ENCODE peak calls at places on chromosomes 7 and 10, in five cellular contexts. M is HepG2, A is H1, I is NT2/D1, L is GM12878. U is an unnamed sample.

GRCh38 chr7:135672560-135673359 is 10.4 kb downstream of the STMP1 start:
- DNase-seq in A (no peak), L (no peak), I (peak), M (peak), U (peak)

GRCh38 chr7:47435889-47436312 is 146.0 kb downstream of the TNS3 start:
- DNase-seq in I (peak), L (no peak), M (peak), A (peak), U (peak)

GRCh38 chr7:133313575-133313974 is 60.7 kb downstream of the EXOC4 start:
- DNase-seq in M (no peak), I (no peak), A (no peak), L (no peak), U (no peak)

GRCh38 chr7:148944935-148945934 is 61.1 kb upstream of the EZH2 start:
- DNase-seq in M (no peak), A (no peak), L (no peak), I (no peak), U (no peak)

GRCh38 chr7:105219771-105220160 is 169.0 kb downstream of the SRPK2 start:
- DNase-seq in M (no peak), A (no peak), I (no peak), L (no peak), U (no peak)

GRCh38 chr10:101829561-101830315 is 11.5 kb upstream of the OGA start:
- DNase-seq in A (no peak), L (no peak), M (no peak), I (no peak), U (peak)

GRCh38 chr10:47340613-47341170 is 7.5 kb upstream of the RBP3 start:
- DNase-seq in A (peak), L (peak), M (peak), I (peak), U (peak)

GRCh38 chr7:80428161-80429054 is 83.5 kb downstream of the GNAT3 start:
- DNase-seq in I (peak), M (peak), L (no peak), A (no peak), U (peak)

GRCh38 chr7:16409777-16410176 is 11.6 kb downstream of the CRPPA start:
- DNase-seq in L (no peak), I (no peak), M (no peak), A (no peak), U (no peak)

GRCh38 chr10:389391-389790 is 254.1 kb downstream of the ZMYND11 start:
- DNase-seq in L (no peak), M (no peak), A (no peak), I (no peak), U (no peak)

GRCh38 chr10:83806716-83807115 is 332.6 kb upstream of the GHITM start:
- DNase-seq in L (no peak), I (no peak), A (no peak), M (no peak), U (no peak)

GRCh38 chr7:87474533-87475358 is 734 bp downstream of the ABCB4 start:
- DNase-seq in A (no peak), M (no peak), I (no peak), L (peak), U (peak)

GRCh38 chr7:139482662-139483466 is 609 bp downstream of the KLRG2 start:
- DNase-seq in L (no peak), M (no peak), A (no peak), I (no peak), U (peak)

GRCh38 chr10:60286436-60287023 is 103.1 kb downstream of the ANK3 start:
- DNase-seq in I (no peak), L (no peak), A (no peak), M (no peak), U (no peak)

GRCh38 chr10:30384791-30385201 is 35.7 kb upstream of the MTPAP start:
- DNase-seq in A (no peak), L (no peak), I (no peak), M (peak), U (no peak)

GRCh38 chr7:86947956-86948355 is 111.5 kb downstream of the ELAPOR2 start:
- DNase-seq in A (no peak), I (no peak), M (peak), L (no peak), U (no peak)

DNA sequence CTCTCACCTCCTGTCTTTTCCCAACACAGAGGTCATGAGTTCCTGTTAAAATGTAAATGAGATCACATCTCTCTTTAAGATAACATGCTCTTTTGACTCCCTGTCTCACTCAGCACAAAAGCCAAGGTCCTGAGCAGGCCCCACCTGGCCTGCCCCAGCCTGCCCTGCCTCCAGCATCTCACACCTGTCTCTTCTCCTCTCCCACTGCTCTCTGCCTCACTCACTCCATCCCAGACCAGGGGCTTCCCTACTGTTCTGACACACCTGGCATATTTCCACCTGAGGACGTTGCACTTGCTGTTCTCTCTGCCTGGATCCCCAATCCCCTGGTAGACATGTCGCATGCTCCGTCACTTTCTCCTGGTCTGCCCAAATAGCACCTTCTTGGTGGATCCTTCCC is 285.0 kb upstream of the ZMIZ1 start:
- DNase-seq in A (no peak), M (no peak), L (no peak), I (no peak), U (no peak)
- TF ChIP-seq SUZ12 in A (no peak), M (no peak), L (no peak), I (no peak), U (no peak)

DNA sequence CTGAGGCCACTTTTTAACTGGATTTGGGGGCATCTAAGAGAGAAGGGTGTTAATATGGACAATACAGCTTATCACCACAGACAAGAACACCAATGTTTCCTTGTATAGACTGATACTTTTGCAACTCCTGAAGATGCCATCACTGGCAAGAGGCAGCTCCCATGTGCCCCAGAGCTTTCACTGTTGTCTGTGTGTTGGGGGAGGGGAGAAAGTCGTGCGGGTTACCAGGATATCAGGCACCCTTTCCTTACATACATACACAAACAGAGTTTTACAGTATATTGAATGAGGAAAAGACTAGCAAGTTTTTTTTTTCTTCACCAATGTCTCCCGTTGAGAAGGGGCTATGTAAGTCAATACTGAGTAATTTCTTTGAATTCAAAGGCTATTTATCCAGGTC is 4.1 kb upstream of the DLX6 start:
- DNase-seq in I (no peak), L (no peak), M (no peak), A (no peak), U (no peak)
- TF ChIP-seq SUZ12 in I (no peak), L (no peak), M (no peak), A (no peak), U (no peak)

GRCh38 chr10:23399701-23400144 is 39.2 kb upstream of the OTUD1 start:
- DNase-seq in M (peak), L (no peak), A (no peak), I (no peak), U (no peak)
- TF ChIP-seq SUZ12 in M (no peak), L (no peak), A (no peak), I (no peak), U (no peak)

GRCh38 chr7:20786049-20786412 is 655 bp downstream of the SP8 start:
- DNase-seq in L (no peak), I (no peak), A (no peak), M (no peak), U (no peak)

GRCh38 chr7:20784311-20785210 is 2.1 kb downstream of the SP8 start:
- DNase-seq in I (no peak), L (no peak), A (no peak), M (no peak), U (peak)

GRCh38 chr7:20786779-20787651 is at the start of gene SP8:
- DNase-seq in A (no peak), I (no peak), M (peak), L (no peak), U (peak)

GRCh38 chr7:20786421-20786778 is 286 bp downstream of the SP8 start:
- DNase-seq in M (no peak), A (no peak), L (no peak), I (no peak), U (peak)

DNA sequence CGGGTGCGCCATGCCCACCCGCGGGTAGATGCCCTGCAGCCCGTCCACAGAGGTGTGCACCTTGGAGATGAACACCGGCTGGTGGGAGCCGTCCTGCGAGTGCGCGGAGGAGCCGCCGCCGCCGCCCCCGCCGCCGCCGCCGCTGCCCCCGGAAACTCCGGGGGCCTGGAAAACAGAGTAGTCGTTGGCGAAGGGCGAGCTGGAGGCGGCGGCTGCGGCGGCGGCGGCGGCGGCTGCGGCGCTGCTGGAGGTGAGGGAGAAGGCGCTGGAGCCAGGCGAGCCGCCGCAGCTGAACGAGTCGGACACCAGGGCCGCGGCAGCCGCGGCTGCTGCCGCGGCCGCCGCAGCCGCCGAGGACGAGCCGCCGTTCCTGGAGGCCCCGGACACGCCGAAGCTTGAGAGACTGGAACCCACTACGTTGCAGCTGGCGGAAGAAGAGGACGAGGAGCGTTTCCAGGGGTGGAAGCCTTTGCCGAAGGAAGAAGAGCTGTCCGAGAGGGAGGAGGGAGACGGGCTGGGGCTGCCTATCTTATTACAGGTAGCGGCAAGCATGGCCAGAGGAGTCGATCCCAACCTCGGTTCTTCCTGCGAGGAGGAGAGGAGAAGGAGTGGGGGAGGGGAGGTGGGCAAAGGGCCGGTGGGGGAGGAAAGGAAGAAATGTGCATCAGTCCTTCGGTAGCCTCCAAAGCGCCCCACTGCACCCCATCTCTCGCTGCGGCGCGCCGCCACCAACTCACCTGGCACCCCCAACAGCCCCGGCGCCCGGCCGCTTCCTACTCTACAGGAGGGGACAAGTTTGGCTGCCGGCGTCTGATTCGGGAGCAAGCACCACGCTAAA is 1.3 kb downstream of the SP8 start:
- DNase-seq in I (no peak), M (no peak), A (no peak), L (no peak), U (peak)
- TF ChIP-seq SUZ12 in I (peak), M (no peak), A (peak), L (no peak), U (no peak)

DNA sequence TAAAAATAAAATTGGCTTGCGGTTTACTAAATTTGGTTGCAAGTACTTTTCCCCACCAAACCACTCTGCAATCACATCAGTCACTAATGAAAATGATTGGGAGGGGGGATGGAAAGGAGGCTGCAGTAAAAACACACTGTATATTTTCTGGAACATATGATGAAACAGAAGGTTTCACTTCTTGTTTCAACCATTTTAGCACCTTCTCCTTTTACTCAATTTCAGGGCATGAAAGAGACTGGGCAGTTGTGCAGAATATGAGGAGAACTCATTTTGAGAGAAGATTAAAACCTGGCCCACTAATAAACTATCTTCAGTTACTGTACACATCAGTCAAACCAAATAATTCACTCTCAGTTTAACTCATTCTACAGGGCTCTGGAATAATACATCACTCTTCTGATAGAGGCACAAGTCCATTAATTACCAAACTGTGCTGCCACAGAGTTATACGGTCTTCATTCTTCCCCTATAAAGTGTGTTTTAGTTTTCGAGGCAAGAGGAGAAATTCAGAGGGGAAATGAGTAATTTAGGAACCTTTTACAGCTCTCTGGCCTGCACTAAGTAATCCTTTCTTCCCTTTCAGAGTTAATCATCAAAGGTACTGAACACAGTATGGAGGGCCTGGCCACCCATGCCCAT is 25.5 kb downstream of the JAZF1 start:
- DNase-seq in M (no peak), L (peak), A (no peak), I (no peak), U (no peak)
- TF ChIP-seq SUZ12 in M (no peak), L (no peak), A (no peak), I (no peak), U (no peak)

DNA sequence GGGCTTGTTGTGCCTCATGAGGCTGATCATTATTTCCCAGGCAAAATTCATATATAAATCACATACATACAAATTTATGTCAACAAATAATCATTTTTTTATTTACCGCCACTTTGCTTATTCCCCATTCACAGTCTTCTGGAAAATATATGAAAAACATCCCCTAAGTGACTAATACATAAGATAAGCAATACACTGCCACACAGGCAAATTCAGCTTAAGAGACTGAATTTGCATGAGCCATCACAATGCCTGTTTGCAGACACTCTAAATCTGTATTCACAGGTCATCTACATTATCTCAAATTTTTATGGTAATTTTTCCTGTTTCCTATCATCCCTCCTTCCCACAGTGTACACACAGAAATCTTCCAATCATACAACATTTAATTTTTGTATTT is 13.2 kb downstream of the OSBPL3 start:
- DNase-seq in A (no peak), L (no peak), I (no peak), M (no peak), U (no peak)
- TF ChIP-seq SUZ12 in A (no peak), L (no peak), I (no peak), M (no peak), U (no peak)

GRCh38 chr7:54956021-54956420 is 62.8 kb upstream of the EGFR start:
- DNase-seq in L (no peak), A (no peak), I (no peak), M (no peak), U (no peak)
- TF ChIP-seq SUZ12 in L (no peak), A (no peak), I (no peak), M (no peak), U (no peak)